ENCODE peak calls at places on chromosomes 3 and 15, in six cellular contexts. One of them, this sample, is unnamed. For H3K36me3, the result is how much of the 10 kb centered on the place peaks cover.

GRCh38 chr3:54374214-54374855 is 252.0 kb downstream of the CACNA2D3 start:
- DNase-seq in tibial nerve: no peak
- DNase-seq in bronchial epithelial cell: peak
- DNase-seq in kidney epithelial cell: no peak
- DNase-seq in SK-N-SH: peak
- DNase-seq in heart left ventricle: no peak
- DNase-seq in this sample: no peak

GRCh38 chr15:91032919-91033803 is 10.8 kb upstream of the VPS33B start:
- DNase-seq in tibial nerve: no peak
- DNase-seq in bronchial epithelial cell: peak
- DNase-seq in kidney epithelial cell: no peak
- DNase-seq in SK-N-SH: peak
- DNase-seq in heart left ventricle: peak
- DNase-seq in this sample: peak

GRCh38 chr3:53255360-53255774 is 455 bp downstream of the TKT start:
- DNase-seq in tibial nerve: no peak
- DNase-seq in bronchial epithelial cell: no peak
- DNase-seq in kidney epithelial cell: no peak
- DNase-seq in SK-N-SH: no peak
- DNase-seq in heart left ventricle: peak
- DNase-seq in this sample: peak

GRCh38 chr15:43169888-43170287 is 15.3 kb upstream of the CCNDBP1 start:
- DNase-seq in tibial nerve: no peak
- DNase-seq in bronchial epithelial cell: peak
- DNase-seq in kidney epithelial cell: no peak
- DNase-seq in SK-N-SH: no peak
- DNase-seq in heart left ventricle: no peak
- DNase-seq in this sample: no peak

GRCh38 chr15:36863551-36863950 is 236.8 kb downstream of the MEIS2 start:
- DNase-seq in tibial nerve: no peak
- DNase-seq in bronchial epithelial cell: no peak
- DNase-seq in kidney epithelial cell: no peak
- DNase-seq in SK-N-SH: no peak
- DNase-seq in heart left ventricle: no peak
- DNase-seq in this sample: no peak

GRCh38 chr3:139358857-139359562 is 15.2 kb downstream of the MRPS22 start:
- DNase-seq in tibial nerve: no peak
- DNase-seq in bronchial epithelial cell: no peak
- DNase-seq in kidney epithelial cell: peak
- DNase-seq in SK-N-SH: no peak
- DNase-seq in heart left ventricle: no peak
- DNase-seq in this sample: no peak

GRCh38 chr3:128133273-128133883 is 9.8 kb upstream of the RUVBL1 start:
- DNase-seq in tibial nerve: no peak
- DNase-seq in bronchial epithelial cell: peak
- DNase-seq in kidney epithelial cell: no peak
- DNase-seq in SK-N-SH: peak
- DNase-seq in heart left ventricle: no peak
- DNase-seq in this sample: peak

GRCh38 chr3:64300790-64301423 is 75.6 kb upstream of the PRICKLE2 start:
- DNase-seq in tibial nerve: no peak
- DNase-seq in bronchial epithelial cell: peak
- DNase-seq in kidney epithelial cell: no peak
- DNase-seq in SK-N-SH: no peak
- DNase-seq in heart left ventricle: no peak
- DNase-seq in this sample: no peak

GRCh38 chr3:183350164-183350563 is 78.3 kb downstream of the MCF2L2 start:
- DNase-seq in tibial nerve: no peak
- DNase-seq in bronchial epithelial cell: no peak
- DNase-seq in kidney epithelial cell: no peak
- DNase-seq in SK-N-SH: no peak
- DNase-seq in heart left ventricle: no peak
- DNase-seq in this sample: peak

GRCh38 chr15:74238984-74239645 is 3.0 kb downstream of the CCDC33 start:
- DNase-seq in tibial nerve: no peak
- DNase-seq in bronchial epithelial cell: no peak
- DNase-seq in kidney epithelial cell: no peak
- DNase-seq in SK-N-SH: peak
- DNase-seq in heart left ventricle: no peak
- DNase-seq in this sample: no peak

GRCh38 chr3:73215286-73215685 is 153.8 kb downstream of the EBLN2 start:
- DNase-seq in tibial nerve: no peak
- DNase-seq in bronchial epithelial cell: no peak
- DNase-seq in kidney epithelial cell: no peak
- DNase-seq in SK-N-SH: no peak
- DNase-seq in heart left ventricle: no peak
- DNase-seq in this sample: no peak

GRCh38 chr3:71035314-71035713 is 548.2 kb downstream of the FOXP1 start:
- DNase-seq in tibial nerve: no peak
- DNase-seq in bronchial epithelial cell: no peak
- DNase-seq in kidney epithelial cell: no peak
- DNase-seq in SK-N-SH: no peak
- DNase-seq in heart left ventricle: no peak
- DNase-seq in this sample: no peak

GRCh38 chr15:89654311-89654761 is 931 bp downstream of the KIF7 start:
- DNase-seq in tibial nerve: no peak
- DNase-seq in bronchial epithelial cell: peak
- DNase-seq in kidney epithelial cell: no peak
- DNase-seq in SK-N-SH: no peak
- DNase-seq in heart left ventricle: no peak
- DNase-seq in this sample: no peak

GRCh38 chr3:50487181-50487580 is 16.3 kb downstream of the CACNA2D2 start:
- DNase-seq in tibial nerve: no peak
- DNase-seq in bronchial epithelial cell: peak
- DNase-seq in kidney epithelial cell: no peak
- DNase-seq in SK-N-SH: no peak
- DNase-seq in heart left ventricle: no peak
- DNase-seq in this sample: no peak

GRCh38 chr3:197736010-197736490 is 654 bp downstream of the RUBCN start:
- DNase-seq in tibial nerve: no peak
- DNase-seq in bronchial epithelial cell: no peak
- DNase-seq in kidney epithelial cell: no peak
- DNase-seq in SK-N-SH: peak
- DNase-seq in heart left ventricle: peak
- DNase-seq in this sample: peak

GRCh38 chr3:48125026-48125704 is 63.1 kb downstream of the CDC25A start:
- DNase-seq in tibial nerve: no peak
- DNase-seq in bronchial epithelial cell: peak
- DNase-seq in kidney epithelial cell: no peak
- DNase-seq in SK-N-SH: no peak
- DNase-seq in heart left ventricle: no peak
- DNase-seq in this sample: no peak

GRCh38 chr3:64685800-64686445 is 1.9 kb downstream of the ADAMTS9 start:
- DNase-seq in tibial nerve: peak
- DNase-seq in bronchial epithelial cell: peak
- DNase-seq in kidney epithelial cell: no peak
- DNase-seq in SK-N-SH: peak
- DNase-seq in heart left ventricle: peak
- DNase-seq in this sample: no peak

GRCh38 chr15:50549326-50549725 is 2.9 kb upstream of the USP50 start:
- DNase-seq in tibial nerve: no peak
- DNase-seq in bronchial epithelial cell: no peak
- DNase-seq in kidney epithelial cell: no peak
- DNase-seq in SK-N-SH: no peak
- DNase-seq in heart left ventricle: no peak
- DNase-seq in this sample: no peak

GRCh38 chr15:69806287-69806915 is 291.3 kb downstream of the TLE3 start:
- DNase-seq in tibial nerve: no peak
- DNase-seq in bronchial epithelial cell: no peak
- DNase-seq in kidney epithelial cell: no peak
- DNase-seq in SK-N-SH: no peak
- DNase-seq in heart left ventricle: no peak
- DNase-seq in this sample: no peak

GRCh38 chr3:53044371-53045106 is 1.3 kb downstream of the SFMBT1 start:
- DNase-seq in tibial nerve: no peak
- DNase-seq in bronchial epithelial cell: peak
- DNase-seq in kidney epithelial cell: no peak
- DNase-seq in SK-N-SH: peak
- DNase-seq in heart left ventricle: peak
- DNase-seq in this sample: peak

GRCh38 chr3:17158941-17159682 is 274.4 kb downstream of the PLCL2 start:
- DNase-seq in tibial nerve: no peak
- DNase-seq in bronchial epithelial cell: peak
- DNase-seq in kidney epithelial cell: no peak
- DNase-seq in SK-N-SH: no peak
- DNase-seq in heart left ventricle: peak
- DNase-seq in this sample: no peak

GRCh38 chr3:46670891-46671427 is 22.5 kb downstream of the ALS2CL start:
- DNase-seq in tibial nerve: peak
- DNase-seq in bronchial epithelial cell: no peak
- DNase-seq in kidney epithelial cell: no peak
- DNase-seq in SK-N-SH: peak
- DNase-seq in heart left ventricle: peak
- DNase-seq in this sample: peak

GRCh38 chr3:72630614-72631344 is 217.5 kb downstream of the SHQ1 start:
- DNase-seq in tibial nerve: no peak
- DNase-seq in bronchial epithelial cell: no peak
- DNase-seq in kidney epithelial cell: no peak
- DNase-seq in SK-N-SH: no peak
- DNase-seq in heart left ventricle: no peak
- DNase-seq in this sample: no peak

GRCh38 chr3:139043554-139044365 is 932 bp downstream of the PRR23C start:
- DNase-seq in tibial nerve: no peak
- DNase-seq in bronchial epithelial cell: no peak
- DNase-seq in kidney epithelial cell: no peak
- DNase-seq in SK-N-SH: no peak
- DNase-seq in heart left ventricle: no peak
- DNase-seq in this sample: no peak

GRCh38 chr15:42107483-42107882 is 13.1 kb upstream of the PLA2G4D start:
- DNase-seq in tibial nerve: no peak
- DNase-seq in bronchial epithelial cell: no peak
- DNase-seq in kidney epithelial cell: no peak
- DNase-seq in SK-N-SH: no peak
- DNase-seq in heart left ventricle: no peak
- DNase-seq in this sample: no peak

GRCh38 chr3:123036352-123037014 is 8.9 kb upstream of the SEMA5B start:
- DNase-seq in tibial nerve: no peak
- DNase-seq in bronchial epithelial cell: peak
- DNase-seq in kidney epithelial cell: no peak
- DNase-seq in SK-N-SH: no peak
- DNase-seq in heart left ventricle: no peak
- DNase-seq in this sample: no peak

GRCh38 chr3:29802057-29802456 is 521.2 kb downstream of the RBMS3 start:
- DNase-seq in tibial nerve: no peak
- DNase-seq in bronchial epithelial cell: no peak
- DNase-seq in kidney epithelial cell: no peak
- DNase-seq in SK-N-SH: no peak
- DNase-seq in heart left ventricle: no peak
- DNase-seq in this sample: no peak

GRCh38 chr3:51557993-51558392 is 19.5 kb downstream of the RAD54L2 start:
- DNase-seq in tibial nerve: no peak
- DNase-seq in bronchial epithelial cell: no peak
- DNase-seq in kidney epithelial cell: no peak
- DNase-seq in SK-N-SH: no peak
- DNase-seq in heart left ventricle: no peak
- DNase-seq in this sample: no peak
- H3K36me3 ChIP-seq in tibial nerve: under half
- H3K36me3 ChIP-seq in bronchial epithelial cell: under half
- H3K36me3 ChIP-seq in kidney epithelial cell: under half
- H3K36me3 ChIP-seq in SK-N-SH: under half
- H3K36me3 ChIP-seq in heart left ventricle: under half
- H3K36me3 ChIP-seq in this sample: under half

GRCh38 chr3:111215481-111215880 is 143.9 kb downstream of the NECTIN3 start:
- DNase-seq in tibial nerve: no peak
- DNase-seq in bronchial epithelial cell: peak
- DNase-seq in kidney epithelial cell: no peak
- DNase-seq in SK-N-SH: no peak
- DNase-seq in heart left ventricle: no peak
- DNase-seq in this sample: no peak

GRCh38 chr3:111210866-111211564 is 139.4 kb downstream of the NECTIN3 start:
- DNase-seq in tibial nerve: no peak
- DNase-seq in bronchial epithelial cell: no peak
- DNase-seq in kidney epithelial cell: no peak
- DNase-seq in SK-N-SH: no peak
- DNase-seq in heart left ventricle: no peak
- DNase-seq in this sample: no peak

GRCh38 chr3:111212511-111212910 is 140.9 kb downstream of the NECTIN3 start:
- DNase-seq in tibial nerve: no peak
- DNase-seq in bronchial epithelial cell: no peak
- DNase-seq in kidney epithelial cell: no peak
- DNase-seq in SK-N-SH: no peak
- DNase-seq in heart left ventricle: no peak
- DNase-seq in this sample: no peak

GRCh38 chr3:111210003-111210699 is 138.5 kb downstream of the NECTIN3 start:
- DNase-seq in tibial nerve: no peak
- DNase-seq in bronchial epithelial cell: peak
- DNase-seq in kidney epithelial cell: no peak
- DNase-seq in SK-N-SH: no peak
- DNase-seq in heart left ventricle: no peak
- DNase-seq in this sample: no peak
- TF ChIP-seq CTCF in tibial nerve: no peak
- TF ChIP-seq CTCF in bronchial epithelial cell: no peak
- TF ChIP-seq CTCF in kidney epithelial cell: no peak
- TF ChIP-seq CTCF in SK-N-SH: peak
- TF ChIP-seq CTCF in heart left ventricle: no peak
- TF ChIP-seq CTCF in this sample: no peak

GRCh38 chr15:93250905-93251304 is 161.9 kb upstream of the RGMA start:
- DNase-seq in tibial nerve: no peak
- DNase-seq in bronchial epithelial cell: no peak
- DNase-seq in kidney epithelial cell: no peak
- DNase-seq in SK-N-SH: no peak
- DNase-seq in heart left ventricle: peak
- DNase-seq in this sample: no peak

GRCh38 chr15:93253656-93254055 is 164.6 kb upstream of the RGMA start:
- DNase-seq in tibial nerve: no peak
- DNase-seq in bronchial epithelial cell: no peak
- DNase-seq in kidney epithelial cell: no peak
- DNase-seq in SK-N-SH: no peak
- DNase-seq in heart left ventricle: peak
- DNase-seq in this sample: no peak

GRCh38 chr15:93249599-93249998 is 160.6 kb upstream of the RGMA start:
- DNase-seq in tibial nerve: no peak
- DNase-seq in bronchial epithelial cell: no peak
- DNase-seq in kidney epithelial cell: no peak
- DNase-seq in SK-N-SH: no peak
- DNase-seq in heart left ventricle: no peak
- DNase-seq in this sample: no peak

GRCh38 chr15:93250212-93250611 is 161.2 kb upstream of the RGMA start:
- DNase-seq in tibial nerve: no peak
- DNase-seq in bronchial epithelial cell: no peak
- DNase-seq in kidney epithelial cell: no peak
- DNase-seq in SK-N-SH: no peak
- DNase-seq in heart left ventricle: no peak
- DNase-seq in this sample: no peak

GRCh38 chr15:93252780-93253179 is 163.8 kb upstream of the RGMA start:
- DNase-seq in tibial nerve: no peak
- DNase-seq in bronchial epithelial cell: no peak
- DNase-seq in kidney epithelial cell: no peak
- DNase-seq in SK-N-SH: no peak
- DNase-seq in heart left ventricle: no peak
- DNase-seq in this sample: no peak
- H3K36me3 ChIP-seq in tibial nerve: under half
- H3K36me3 ChIP-seq in bronchial epithelial cell: under half
- H3K36me3 ChIP-seq in kidney epithelial cell: under half
- H3K36me3 ChIP-seq in SK-N-SH: under half
- H3K36me3 ChIP-seq in heart left ventricle: under half
- H3K36me3 ChIP-seq in this sample: under half

GRCh38 chr15:101017041-101017754 is 98.0 kb downstream of the LRRK1 start:
- DNase-seq in tibial nerve: no peak
- DNase-seq in bronchial epithelial cell: no peak
- DNase-seq in kidney epithelial cell: no peak
- DNase-seq in SK-N-SH: no peak
- DNase-seq in heart left ventricle: no peak
- DNase-seq in this sample: no peak
- TF ChIP-seq CTCF in tibial nerve: no peak
- TF ChIP-seq CTCF in bronchial epithelial cell: no peak
- TF ChIP-seq CTCF in kidney epithelial cell: no peak
- TF ChIP-seq CTCF in SK-N-SH: peak
- TF ChIP-seq CTCF in heart left ventricle: no peak
- TF ChIP-seq CTCF in this sample: no peak

GRCh38 chr3:41244620-41245336 is 45.5 kb downstream of the CTNNB1 start:
- DNase-seq in tibial nerve: no peak
- DNase-seq in bronchial epithelial cell: no peak
- DNase-seq in kidney epithelial cell: no peak
- DNase-seq in SK-N-SH: no peak
- DNase-seq in heart left ventricle: no peak
- DNase-seq in this sample: no peak
- H3K36me3 ChIP-seq in tibial nerve: under half
- H3K36me3 ChIP-seq in bronchial epithelial cell: under half
- H3K36me3 ChIP-seq in kidney epithelial cell: under half
- H3K36me3 ChIP-seq in SK-N-SH: under half
- H3K36me3 ChIP-seq in heart left ventricle: under half
- H3K36me3 ChIP-seq in this sample: under half

This sample was measured in CD8-positive, alpha-beta T cell.